ENCODE peak calls at places on chromosomes 13 and 19, in six cellular contexts. Z is heart left ventricle, Y is body of pancreas, M is tibial artery, A is ovary, O is colonic mucosa. Q is an unnamed sample. For H3K4me1, the result is how much of the 10 kb centered on the place peaks cover.

GRCh38 chr19:22545751-22546150 is 88.4 kb upstream of the ZNF492 start:
- DNase-seq in Z (no peak), Y (peak), M (peak), A (peak), O (peak), Q (no peak)

GRCh38 chr19:49896863-49897621 is at the start of gene IL4I1:
- DNase-seq in Z (no peak), Y (peak), M (peak), A (no peak), O (no peak), Q (no peak)

GRCh38 chr19:48793271-48793670 is 17.6 kb downstream of the BCAT2 start:
- DNase-seq in Z (no peak), Y (no peak), M (no peak), A (no peak), O (no peak), Q (no peak)

GRCh38 chr13:23986619-23987018 is 89.3 kb upstream of the C1QTNF9B start:
- DNase-seq in Z (no peak), Y (no peak), M (no peak), A (no peak), O (no peak), Q (no peak)

GRCh38 chr13:23811366-23812027 is 77.7 kb downstream of the MIPEP start:
- DNase-seq in Z (no peak), Y (no peak), M (no peak), A (no peak), O (no peak), Q (no peak)

GRCh38 chr13:30301827-30302226 is 5.5 kb downstream of the KATNAL1 start:
- DNase-seq in Z (no peak), Y (no peak), M (no peak), A (no peak), O (no peak), Q (no peak)

GRCh38 chr19:46731007-46731501 is 14.1 kb upstream of the PRKD2 start:
- DNase-seq in Z (no peak), Y (peak), M (peak), A (no peak), O (no peak), Q (no peak)

GRCh38 chr19:33334271-33334670 is 31.9 kb upstream of the CEBPA start:
- DNase-seq in Z (no peak), Y (no peak), M (no peak), A (no peak), O (no peak), Q (no peak)

GRCh38 chr13:40422588-40423235 is 243.7 kb downstream of the FOXO1 start:
- DNase-seq in Z (no peak), Y (no peak), M (no peak), A (no peak), O (no peak), Q (no peak)

GRCh38 chr19:33675501-33676124 is 53.9 kb downstream of the CHST8 start:
- DNase-seq in Z (no peak), Y (no peak), M (peak), A (no peak), O (no peak), Q (peak)

GRCh38 chr19:10271543-10272086 is 695 bp downstream of the ICAM1 start:
- DNase-seq in Z (no peak), Y (no peak), M (no peak), A (no peak), O (peak), Q (no peak)

GRCh38 chr13:44703371-44703770 is 127.2 kb upstream of the TSC22D1 start:
- DNase-seq in Z (no peak), Y (no peak), M (no peak), A (no peak), O (no peak), Q (no peak)

GRCh38 chr13:48643159-48643558 is 10.6 kb upstream of the CYSLTR2 start:
- DNase-seq in Z (no peak), Y (no peak), M (no peak), A (no peak), O (no peak), Q (no peak)

GRCh38 chr19:4503224-4504170 is 14.8 kb downstream of the PLIN4 start:
- DNase-seq in Z (no peak), Y (no peak), M (no peak), A (peak), O (no peak), Q (peak)

GRCh38 chr13:73324842-73325241 is 266.0 kb downstream of the KLF5 start:
- DNase-seq in Z (no peak), Y (no peak), M (no peak), A (no peak), O (no peak), Q (no peak)

GRCh38 chr19:29016353-29016752 is 196.6 kb downstream of the UQCRFS1 start:
- DNase-seq in Z (no peak), Y (no peak), M (no peak), A (no peak), O (no peak), Q (no peak)

GRCh38 chr13:40271931-40272775 is 394.3 kb downstream of the FOXO1 start:
- DNase-seq in Z (peak), Y (peak), M (peak), A (peak), O (peak), Q (peak)

GRCh38 chr13:27644302-27644701 is 22.6 kb downstream of the POLR1D start:
- DNase-seq in Z (no peak), Y (peak), M (no peak), A (no peak), O (no peak), Q (no peak)

GRCh38 chr13:64529874-64530485 is 2700.2 kb downstream of the PCDH9 start:
- DNase-seq in Z (no peak), Y (no peak), M (no peak), A (no peak), O (no peak), Q (no peak)

GRCh38 chr13:71360041-71360440 is 507.0 kb downstream of the DACH1 start:
- DNase-seq in Z (no peak), Y (no peak), M (no peak), A (no peak), O (no peak), Q (no peak)

GRCh38 chr13:59360108-59360507 is 803.6 kb downstream of the DIAPH3 start:
- DNase-seq in Z (peak), Y (peak), M (no peak), A (no peak), O (no peak), Q (peak)

GRCh38 chr19:31112158-31112557 is 237.1 kb downstream of the TSHZ3 start:
- DNase-seq in Z (no peak), Y (no peak), M (no peak), A (no peak), O (no peak), Q (peak)

GRCh38 chr19:40331052-40331451 is 17.1 kb downstream of the C19orf47 start:
- DNase-seq in Z (no peak), Y (no peak), M (no peak), A (no peak), O (no peak), Q (no peak)

GRCh38 chr19:55082023-55082851 is 6.6 kb downstream of the EPS8L1 start:
- DNase-seq in Z (peak), Y (no peak), M (no peak), A (no peak), O (no peak), Q (no peak)

GRCh38 chr13:44306401-44307192 is 67.0 kb upstream of the SERP2 start:
- DNase-seq in Z (peak), Y (no peak), M (peak), A (peak), O (peak), Q (peak)

GRCh38 chr13:29888306-29888705 is 37.9 kb upstream of the UBL3 start:
- DNase-seq in Z (no peak), Y (no peak), M (no peak), A (no peak), O (no peak), Q (no peak)

GRCh38 chr19:10454267-10454666 is 33.9 kb downstream of the PDE4A start:
- DNase-seq in Z (no peak), Y (no peak), M (no peak), A (no peak), O (no peak), Q (no peak)

GRCh38 chr13:71864094-71864980 is 2.7 kb downstream of the DACH1 start:
- DNase-seq in Z (peak), Y (peak), M (peak), A (no peak), O (peak), Q (peak)

GRCh38 chr13:31595568-31595967 is 143.8 kb upstream of the RXFP2 start:
- DNase-seq in Z (no peak), Y (no peak), M (no peak), A (no peak), O (no peak), Q (no peak)

GRCh38 chr19:46717716-46718143 is 816 bp upstream of the PRKD2 start:
- DNase-seq in Z (no peak), Y (no peak), M (no peak), A (no peak), O (peak), Q (peak)

GRCh38 chr13:111429064-111429558 is 108.7 kb downstream of the TEX29 start:
- DNase-seq in Z (no peak), Y (peak), M (no peak), A (no peak), O (peak), Q (no peak)

GRCh38 chr19:6590458-6591319 is at the start of gene CD70:
- DNase-seq in Z (no peak), Y (no peak), M (no peak), A (no peak), O (no peak), Q (no peak)

GRCh38 chr13:73737214-73737613 is 397.0 kb downstream of the KLF12 start:
- DNase-seq in Z (no peak), Y (no peak), M (no peak), A (no peak), O (no peak), Q (no peak)

GRCh38 chr13:98326274-98326673 is 149.2 kb upstream of the RNF113B start:
- DNase-seq in Z (no peak), Y (no peak), M (no peak), A (no peak), O (no peak), Q (no peak)

GRCh38 chr13:62357887-62358645 is 942.4 kb upstream of the PCDH20 start:
- DNase-seq in Z (no peak), Y (peak), M (no peak), A (no peak), O (no peak), Q (no peak)

GRCh38 chr13:45207319-45207718 is 6.5 kb upstream of the KCTD4 start:
- DNase-seq in Z (no peak), Y (no peak), M (no peak), A (no peak), O (no peak), Q (no peak)

GRCh38 chr13:108816381-108816780 is 187.0 kb downstream of the MYO16 start:
- DNase-seq in Z (no peak), Y (peak), M (no peak), A (no peak), O (no peak), Q (no peak)

GRCh38 chr19:41541990-41542584 is 33.9 kb upstream of the CEACAM21 start:
- DNase-seq in Z (no peak), Y (peak), M (peak), A (no peak), O (peak), Q (peak)

GRCh38 chr19:41535029-41535622 is 40.8 kb upstream of the CEACAM21 start:
- DNase-seq in Z (no peak), Y (no peak), M (no peak), A (no peak), O (no peak), Q (no peak)

GRCh38 chr19:41533691-41534090 is 42.3 kb upstream of the CEACAM21 start:
- DNase-seq in Z (no peak), Y (no peak), M (no peak), A (no peak), O (no peak), Q (no peak)

GRCh38 chr19:41540041-41540695 is 35.8 kb upstream of the CEACAM21 start:
- DNase-seq in Z (no peak), Y (no peak), M (no peak), A (no peak), O (no peak), Q (peak)

GRCh38 chr19:41537789-41538188 is 38.2 kb upstream of the CEACAM21 start:
- DNase-seq in Z (no peak), Y (no peak), M (no peak), A (no peak), O (no peak), Q (no peak)
- H3K4me1 ChIP-seq in Z (under half), Y (under half), M (under half), A (under half), O (under half), Q (under half)

GRCh38 chr19:44740351-44740824 is 8.1 kb upstream of the BCL3 start:
- DNase-seq in Z (no peak), Y (no peak), M (no peak), A (no peak), O (peak), Q (no peak)
- TF ChIP-seq CTCF in Z (no peak), Y (no peak), M (no peak), A (no peak), O (no peak), Q (no peak)

DNA sequence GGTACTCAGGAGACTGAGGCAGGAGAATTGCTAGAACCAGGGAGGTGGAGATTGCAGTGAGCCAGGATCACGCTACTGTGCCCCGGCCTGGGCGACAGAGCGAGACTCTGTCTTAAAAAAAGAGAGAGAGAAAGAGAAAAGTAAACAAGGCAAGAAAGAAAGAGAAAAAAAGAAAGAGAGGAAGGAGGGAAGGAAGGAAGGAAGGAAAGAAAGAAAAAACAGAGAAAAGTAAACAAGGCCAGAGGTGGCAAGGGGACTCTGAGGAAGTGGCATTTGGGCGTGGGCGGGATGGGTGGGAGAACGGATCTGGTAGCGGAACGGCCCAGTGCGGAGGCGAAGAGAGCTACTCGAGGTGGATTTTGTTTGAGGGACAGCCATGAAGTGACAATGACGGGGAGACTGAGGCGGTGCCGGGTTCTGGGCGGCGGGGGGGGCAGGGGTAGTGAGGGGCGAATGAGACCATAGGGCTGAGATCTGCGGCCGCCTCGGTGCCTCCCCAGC is 7.4 kb upstream of the ARRDC2 start:
- DNase-seq in Z (no peak), Y (no peak), M (no peak), A (no peak), O (no peak), Q (no peak)
- H3K4me3 ChIP-seq in Z (peak), Y (no peak), M (peak), A (peak), O (peak), Q (peak)

GRCh38 chr13:113880651-113881611 is 17.1 kb upstream of the GAS6 start:
- DNase-seq in Z (peak), Y (no peak), M (no peak), A (no peak), O (no peak), Q (no peak)
- H3K4me1 ChIP-seq in Z (under half), Y (under half), M (under half), A (under half), O (under half), Q (under half)

GRCh38 chr19:8456064-8456463 is 11.3 kb downstream of the HNRNPM start:
- DNase-seq in Z (no peak), Y (no peak), M (no peak), A (no peak), O (no peak), Q (peak)
- TF ChIP-seq CTCF in Z (no peak), Y (no peak), M (no peak), A (no peak), O (no peak), Q (no peak)

DNA sequence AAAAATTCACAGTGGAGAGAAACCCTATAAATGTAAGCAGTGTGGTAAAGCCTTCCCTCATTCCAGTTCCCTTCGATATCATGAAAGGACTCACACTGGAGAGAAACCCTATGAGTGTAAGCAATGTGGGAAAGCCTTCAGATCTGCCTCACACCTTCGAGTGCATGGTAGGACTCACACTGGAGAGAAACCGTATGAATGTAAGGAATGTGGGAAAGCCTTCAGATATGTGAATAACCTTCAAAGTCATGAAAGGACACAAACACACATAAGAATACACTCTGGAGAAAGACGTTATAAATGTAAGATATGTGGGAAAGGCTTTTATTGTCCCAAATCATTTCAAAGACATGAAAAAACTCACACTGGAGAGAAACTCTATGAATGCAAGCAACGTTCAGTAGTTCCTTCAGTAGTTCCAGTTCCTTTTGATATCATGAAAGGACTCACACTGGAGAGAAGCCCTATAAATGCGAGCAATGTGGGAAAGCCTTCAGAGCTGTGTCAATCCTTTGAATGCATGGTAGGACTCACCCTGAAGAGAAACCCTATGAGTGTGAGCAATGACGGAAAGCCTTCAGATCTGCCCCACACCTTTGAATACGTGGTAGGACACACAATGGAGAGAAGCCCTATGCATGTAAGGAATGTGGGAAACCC is 16.1 kb upstream of the ZNF439 start:
- DNase-seq in Z (no peak), Y (no peak), M (no peak), A (no peak), O (no peak), Q (no peak)
- H3K4me3 ChIP-seq in Z (no peak), Y (no peak), M (no peak), A (no peak), O (no peak), Q (no peak)

Q was measured in sigmoid colon.